ENCODE peak calls at places on chromosome 2, in nine cellular contexts. One of them, this sample, is unnamed.

GRCh38 chr2:111617804-111618576 is 266.0 kb downstream of the ANAPC1 start:
- DNase-seq in non-pigmented ciliary epithelial cell: no peak
- DNase-seq in RWPE1: no peak
- DNase-seq in midbrain: peak; percentile 3
- DNase-seq in EH: peak; percentile 27
- DNase-seq in GF-D8: no peak
- DNase-seq in NCI-H2171: no peak
- DNase-seq in breast epithelium: no peak
- DNase-seq in NCI-H1436: no peak
- DNase-seq in this sample: peak; percentile 67

GRCh38 chr2:218984239-218985020 is 554 bp downstream of the FEV start:
- DNase-seq in non-pigmented ciliary epithelial cell: no peak
- DNase-seq in RWPE1: no peak
- DNase-seq in midbrain: no peak
- DNase-seq in EH: no peak
- DNase-seq in GF-D8: no peak
- DNase-seq in NCI-H2171: peak; percentile 10
- DNase-seq in breast epithelium: no peak
- DNase-seq in NCI-H1436: no peak
- DNase-seq in this sample: no peak

GRCh38 chr2:10435427-10436204 is 12.5 kb downstream of the ODC1 start:
- DNase-seq in non-pigmented ciliary epithelial cell: no peak
- DNase-seq in RWPE1: no peak
- DNase-seq in midbrain: no peak
- DNase-seq in EH: no peak
- DNase-seq in GF-D8: no peak
- DNase-seq in NCI-H2171: no peak
- DNase-seq in breast epithelium: no peak
- DNase-seq in NCI-H1436: no peak
- DNase-seq in this sample: no peak

GRCh38 chr2:128714285-128714684 is 395.6 kb upstream of the HS6ST1 start:
- DNase-seq in non-pigmented ciliary epithelial cell: no peak
- DNase-seq in RWPE1: no peak
- DNase-seq in midbrain: no peak
- DNase-seq in EH: no peak
- DNase-seq in GF-D8: peak; percentile 6
- DNase-seq in NCI-H2171: no peak
- DNase-seq in breast epithelium: no peak
- DNase-seq in NCI-H1436: no peak
- DNase-seq in this sample: peak; percentile 88

GRCh38 chr2:164826293-164827243 is 15.1 kb downstream of the COBLL1 start:
- DNase-seq in non-pigmented ciliary epithelial cell: no peak
- DNase-seq in RWPE1: peak; percentile 44
- DNase-seq in midbrain: no peak
- DNase-seq in EH: peak; percentile 77
- DNase-seq in GF-D8: no peak
- DNase-seq in NCI-H2171: no peak
- DNase-seq in breast epithelium: no peak
- DNase-seq in NCI-H1436: no peak
- DNase-seq in this sample: no peak

GRCh38 chr2:32264422-32265149 is at the start of gene NLRC4:
- DNase-seq in non-pigmented ciliary epithelial cell: no peak
- DNase-seq in RWPE1: no peak
- DNase-seq in midbrain: no peak
- DNase-seq in EH: no peak
- DNase-seq in GF-D8: peak; percentile 88
- DNase-seq in NCI-H2171: no peak
- DNase-seq in breast epithelium: no peak
- DNase-seq in NCI-H1436: no peak
- DNase-seq in this sample: peak; percentile 65

GRCh38 chr2:109466674-109467575 is 146.8 kb downstream of the SEPTIN10 start:
- DNase-seq in non-pigmented ciliary epithelial cell: no peak
- DNase-seq in RWPE1: no peak
- DNase-seq in midbrain: no peak
- DNase-seq in EH: peak; percentile 89
- DNase-seq in GF-D8: no peak
- DNase-seq in NCI-H2171: no peak
- DNase-seq in breast epithelium: no peak
- DNase-seq in NCI-H1436: no peak
- DNase-seq in this sample: no peak

GRCh38 chr2:134417968-134418557 is 164.2 kb downstream of the MGAT5 start:
- DNase-seq in non-pigmented ciliary epithelial cell: no peak
- DNase-seq in RWPE1: no peak
- DNase-seq in midbrain: no peak
- DNase-seq in EH: no peak
- DNase-seq in GF-D8: no peak
- DNase-seq in NCI-H2171: no peak
- DNase-seq in breast epithelium: no peak
- DNase-seq in NCI-H1436: no peak
- DNase-seq in this sample: no peak

GRCh38 chr2:240149943-240150784 is 9.7 kb upstream of the OTOS start:
- DNase-seq in non-pigmented ciliary epithelial cell: no peak
- DNase-seq in RWPE1: peak; percentile 65
- DNase-seq in midbrain: no peak
- DNase-seq in EH: peak; percentile 33
- DNase-seq in GF-D8: no peak
- DNase-seq in NCI-H2171: no peak
- DNase-seq in breast epithelium: no peak
- DNase-seq in NCI-H1436: peak; percentile 0
- DNase-seq in this sample: no peak

GRCh38 chr2:27885246-27885645 is 4.9 kb downstream of the RBKS start:
- DNase-seq in non-pigmented ciliary epithelial cell: no peak
- DNase-seq in RWPE1: no peak
- DNase-seq in midbrain: no peak
- DNase-seq in EH: peak; percentile 48
- DNase-seq in GF-D8: no peak
- DNase-seq in NCI-H2171: no peak
- DNase-seq in breast epithelium: no peak
- DNase-seq in NCI-H1436: no peak
- DNase-seq in this sample: no peak

GRCh38 chr2:10271946-10272345 is 30.8 kb upstream of the HPCAL1 start:
- DNase-seq in non-pigmented ciliary epithelial cell: no peak
- DNase-seq in RWPE1: no peak
- DNase-seq in midbrain: no peak
- DNase-seq in EH: no peak
- DNase-seq in GF-D8: no peak
- DNase-seq in NCI-H2171: no peak
- DNase-seq in breast epithelium: peak; percentile 46
- DNase-seq in NCI-H1436: no peak
- DNase-seq in this sample: no peak

This sample was measured in HL-60.